ENCODE peak calls at places on chromosomes 16 and 17, in six cellular contexts. N is RWPE2, Z is kidney epithelial cell, I is astrocyte of the spinal cord, W is endodermal cell, X is transverse colon. D is an unnamed sample.

GRCh38 chr16:71846443-71846842 is 667 bp downstream of the ATXN1L start:
- DNase-seq in W (peak; percentile 65), Z (no peak), I (peak; percentile 2), N (no peak), X (peak; percentile 20), D (peak; percentile 41)

GRCh38 chr17:10772425-10773380 is 31.2 kb downstream of the TMEM238L start:
- DNase-seq in X (peak; percentile 87), N (no peak), W (peak; percentile 98), I (no peak), Z (no peak), D (no peak)

GRCh38 chr16:72400257-72401078 is 228.5 kb upstream of the PMFBP1 start:
- DNase-seq in I (peak; percentile 71), W (peak; percentile 86), N (no peak), X (peak; percentile 24), Z (no peak), D (peak; percentile 24)

GRCh38 chr17:41635121-41636097 is 11.0 kb upstream of the KRT17 start:
- DNase-seq in Z (no peak), W (peak; percentile 78), I (no peak), N (no peak), X (no peak), D (no peak)

GRCh38 chr16:85551319-85551978 is 61.7 kb upstream of the GSE1 start:
- DNase-seq in W (peak; percentile 51), N (no peak), I (no peak), X (no peak), Z (no peak), D (no peak)

GRCh38 chr16:70402916-70403659 is 35.8 kb downstream of the ST3GAL2 start:
- DNase-seq in I (no peak), Z (no peak), W (no peak), N (no peak), X (no peak), D (no peak)

GRCh38 chr17:43979011-43979410 is 25.3 kb upstream of the PYY start:
- DNase-seq in X (no peak), I (no peak), N (no peak), W (no peak), Z (no peak), D (no peak)

GRCh38 chr17:83192161-83192788 is 112.9 kb downstream of the METRNL start:
- DNase-seq in I (peak; percentile 54), X (peak; percentile 6), Z (no peak), N (peak; percentile 28), W (no peak), D (no peak)

GRCh38 chr17:12648498-12648897 is 17.2 kb upstream of the MYOCD start:
- DNase-seq in N (no peak), Z (no peak), I (no peak), X (no peak), W (no peak), D (no peak)

GRCh38 chr17:79483842-79484241 is 127.0 kb downstream of the RBFOX3 start:
- DNase-seq in N (no peak), Z (no peak), I (no peak), X (no peak), W (no peak), D (no peak)

GRCh38 chr17:72100445-72100844 is 20.4 kb upstream of the SOX9 start:
- DNase-seq in N (no peak), W (no peak), X (no peak), I (no peak), Z (no peak), D (no peak)

GRCh38 chr16:88971371-88972097 is 5.5 kb downstream of the CBFA2T3 start:
- DNase-seq in X (peak; percentile 70), I (no peak), Z (no peak), N (no peak), W (no peak), D (peak; percentile 89)

GRCh38 chr16:75261590-75262078 is 10.2 kb upstream of the BCAR1 start:
- DNase-seq in X (no peak), I (no peak), W (no peak), N (no peak), Z (no peak), D (no peak)

DNA sequence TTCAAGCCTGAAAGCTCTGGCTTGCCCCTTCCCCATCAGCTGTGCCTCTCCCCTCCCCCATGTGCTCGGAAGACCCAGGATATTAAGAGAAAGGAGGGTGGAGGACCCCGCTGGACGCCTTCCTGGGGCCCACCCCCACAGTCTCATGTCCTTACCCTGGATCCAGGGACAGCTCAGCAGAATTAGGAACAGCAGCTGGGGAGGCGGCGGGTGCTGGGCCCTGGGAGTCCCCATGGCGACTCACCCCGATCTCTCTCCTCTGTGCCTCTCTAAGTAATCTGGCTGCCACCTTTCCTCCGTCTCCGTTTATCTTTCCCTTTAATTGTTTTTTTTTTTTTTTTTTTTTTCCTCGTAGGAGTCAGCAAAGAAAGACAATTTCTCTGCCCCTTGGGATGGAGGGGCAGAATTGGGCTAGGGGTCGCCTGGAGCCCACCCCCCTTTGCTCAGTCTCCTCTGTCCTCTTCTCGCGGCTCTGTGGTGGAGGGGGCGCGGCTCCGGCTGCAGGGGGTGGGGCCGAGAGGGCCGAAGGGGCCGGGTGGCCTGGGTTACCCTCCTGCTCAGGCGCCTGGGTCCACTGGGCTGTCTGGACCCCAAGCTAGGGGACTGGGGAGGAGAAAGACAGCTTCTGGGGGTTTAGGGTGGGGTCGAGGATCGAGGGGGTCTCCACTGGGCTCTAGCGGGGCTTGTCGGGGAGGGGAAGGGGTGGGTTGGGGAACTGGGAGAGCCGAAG is 399 bp downstream of the SEZ6L2 start:
- DNase-seq in X (peak; percentile 69), N (no peak), Z (no peak), I (no peak), W (peak; percentile 93), D (no peak)
- H3K4me3 ChIP-seq in X (peak overlapping the region; percentile 74), N (peak overlapping the region; percentile 42), Z (peak overlapping the region; percentile 55), I (peak overlapping the region; percentile 32), W (peak overlapping the region; percentile 90), D (no peak overlapping the region)

GRCh38 chr17:4554997-4555799 is at the start of gene MYBBP1A:
- DNase-seq in W (peak; percentile 99), Z (peak; percentile 79), X (peak; percentile 98), N (peak; percentile 94), I (peak; percentile 92), D (peak; percentile 89)
- TF ChIP-seq CTCF in W (peak; percentile 64), Z (peak; percentile 27), X (no peak), N (peak; percentile 5), I (no peak), D (peak; percentile 23)

DNA sequence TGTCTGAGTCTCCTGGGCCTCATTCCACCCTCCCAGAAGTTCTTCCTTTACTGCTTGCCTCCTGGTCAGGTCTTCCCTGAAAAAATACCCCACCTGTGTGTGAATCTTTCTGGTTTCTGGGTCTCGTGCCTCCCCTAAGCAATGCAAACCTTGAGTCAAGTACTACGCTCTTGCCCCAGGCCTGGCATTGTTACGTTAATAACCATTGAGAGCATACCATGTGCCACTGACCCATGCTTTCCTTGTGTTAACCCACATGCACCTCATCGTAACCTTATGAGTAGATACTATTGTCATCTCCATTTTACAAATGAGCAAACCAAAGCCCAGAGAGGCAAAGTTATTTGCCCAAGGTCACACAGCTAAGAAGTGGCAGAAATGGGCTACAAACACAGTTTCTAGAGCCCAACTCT is 25.4 kb upstream of the TOB1 start:
- DNase-seq in I (no peak), N (no peak), X (no peak), W (peak; percentile 58), Z (no peak), D (no peak)
- H3K4me3 ChIP-seq in I (no peak overlapping the region), N (no peak overlapping the region), X (no peak overlapping the region), W (no peak overlapping the region), Z (no peak overlapping the region), D (no peak overlapping the region)

DNA sequence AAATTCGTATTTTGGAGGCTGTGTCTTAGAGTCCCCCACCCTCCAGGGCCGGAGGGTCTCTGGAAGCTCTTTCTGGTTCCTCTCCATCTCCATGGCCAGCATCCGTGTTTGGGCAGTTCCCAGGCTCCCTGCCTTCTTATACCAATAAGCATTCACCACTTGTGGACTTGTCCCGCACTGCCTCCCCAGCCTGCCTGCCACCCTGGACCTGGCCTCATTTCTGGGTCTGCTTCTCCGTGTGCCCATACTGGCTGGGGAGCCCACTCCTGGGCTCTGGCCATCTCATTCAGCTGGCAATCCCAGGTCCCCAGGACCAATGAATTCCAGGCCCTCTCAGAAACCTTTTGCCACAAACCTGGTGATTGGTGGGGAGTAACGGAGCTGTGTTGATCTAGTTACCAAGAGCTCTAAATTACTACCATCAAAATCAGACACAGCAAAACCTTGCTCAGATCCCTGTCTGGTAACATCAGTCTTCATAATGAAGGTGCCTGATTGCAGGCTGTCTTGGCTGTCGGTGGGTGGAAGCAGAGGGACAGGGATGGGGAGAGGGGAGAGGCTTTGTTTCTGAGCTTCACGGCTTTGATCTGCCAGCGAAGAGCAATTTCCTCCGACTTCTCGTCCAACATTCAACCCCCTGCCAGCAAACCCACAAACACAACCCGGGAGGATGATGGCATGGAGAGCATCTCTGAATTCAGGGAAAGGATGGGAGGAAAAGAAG is 27.7 kb upstream of the CRHR1 start:
- DNase-seq in Z (no peak), I (no peak), N (no peak), X (no peak), W (no peak), D (no peak)
- TF ChIP-seq CTCF in Z (no peak), I (no peak), N (no peak), X (no peak), W (no peak), D (no peak)

DNA sequence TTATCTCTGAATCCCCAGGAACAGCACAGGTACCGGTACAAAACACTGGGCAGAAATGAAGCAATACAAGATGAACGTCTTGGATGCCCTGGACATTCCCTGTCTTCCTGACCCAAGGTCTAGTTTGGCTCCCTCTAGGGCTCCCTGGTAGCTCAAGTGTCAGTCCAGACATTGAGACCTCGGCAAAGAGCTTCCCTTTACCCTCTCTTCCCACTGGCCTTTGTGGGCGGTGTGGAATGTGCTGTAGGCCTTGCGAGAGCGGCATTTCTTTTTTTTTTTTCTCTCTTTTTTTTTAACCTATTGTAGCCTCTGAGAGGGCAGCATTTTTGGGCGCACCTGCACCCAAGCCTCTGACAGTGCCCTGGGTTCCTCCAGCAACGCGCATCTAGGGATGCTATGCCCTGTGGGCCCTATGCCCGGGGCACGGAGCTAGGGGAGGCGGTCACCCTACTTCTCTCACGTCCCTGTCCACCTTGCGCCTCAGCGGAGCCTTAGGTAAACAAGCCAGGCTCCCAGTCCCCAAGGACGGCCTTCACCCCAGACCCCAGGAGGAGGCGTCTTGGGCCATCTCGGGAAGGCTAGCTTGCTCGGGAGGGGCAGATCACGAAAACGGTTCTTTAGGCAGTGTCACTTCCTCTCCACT is 1.2 kb upstream of the NFATC3 start:
- DNase-seq in X (no peak), W (no peak), I (no peak), N (no peak), Z (no peak), D (no peak)
- H3K4me3 ChIP-seq in X (peak overlapping the region; percentile 96), W (peak overlapping the region; percentile 92), I (no peak overlapping the region), N (peak overlapping the region; percentile 55), Z (peak overlapping the region; percentile 45), D (peak overlapping the region; percentile 79)

D was measured in GM12864.